ENCODE peak calls at places on chromosomes 1 and 21, in four cellular contexts. H is K562, Y is A549, A is endothelial cell of umbilical vein. Z is an unnamed sample.
A peak's percentile ranks its signal among the peaks of the same experiment; 100 is the strongest.

GRCh38 chr1:172533511-172534116 is 664 bp downstream of the SUCO start:
- DNase-seq in A (peak; percentile 61), Y (peak; percentile 22), H (peak; percentile 64), Z (peak; percentile 62)

GRCh38 chr1:64948905-64949833 is 17.2 kb downstream of the JAK1 start:
- DNase-seq in Y (no peak), A (peak; percentile 66), H (no peak), Z (no peak)

GRCh38 chr1:243623831-243624230 is 226.2 kb downstream of the AKT3 start:
- DNase-seq in H (no peak), Y (no peak), A (peak; percentile 35), Z (no peak)

GRCh38 chr1:115811140-115811828 is 29.6 kb downstream of the NHLH2 start:
- DNase-seq in A (peak; percentile 82), Y (no peak), H (no peak), Z (no peak)

GRCh38 chr21:33021667-33022066 is 4.1 kb upstream of the OLIG2 start:
- DNase-seq in A (no peak), Y (no peak), H (no peak), Z (no peak)

GRCh38 chr1:41158147-41158875 is 83.8 kb downstream of the SCMH1 start:
- DNase-seq in Y (no peak), H (no peak), A (no peak), Z (no peak)

GRCh38 chr1:108925920-108926319 is 37.4 kb downstream of the CLCC1 start:
- DNase-seq in A (no peak), Y (no peak), H (no peak), Z (no peak)

GRCh38 chr1:216902669-216903388 is 179.6 kb upstream of the ESRRG start:
- DNase-seq in A (no peak), H (no peak), Y (no peak), Z (no peak)

GRCh38 chr1:36083635-36084501 is at the start of gene TEKT2:
- DNase-seq in Y (no peak), H (no peak), A (peak; percentile 52), Z (peak; percentile 44)

GRCh38 chr1:183185941-183186490 is at the start of gene LAMC2:
- DNase-seq in Y (peak; percentile 73), H (no peak), A (peak; percentile 46), Z (no peak)

GRCh38 chr21:31442339-31442738 is 98.3 kb upstream of the TIAM1 start:
- DNase-seq in A (no peak), Y (no peak), H (no peak), Z (no peak)

GRCh38 chr1:30600258-30600657 is 123.1 kb downstream of the MATN1 start:
- DNase-seq in A (no peak), H (no peak), Y (no peak), Z (no peak)

GRCh38 chr21:38088916-38089762 is 167.7 kb upstream of the KCNJ15 start:
- DNase-seq in Y (no peak), A (no peak), H (peak; percentile 41), Z (no peak)

GRCh38 chr21:41559658-41560599 is 52.0 kb upstream of the TMPRSS2 start:
- DNase-seq in A (no peak), H (no peak), Y (no peak), Z (no peak)

GRCh38 chr1:62288669-62289068 is 30.6 kb downstream of the KANK4 start:
- DNase-seq in Y (no peak), A (no peak), H (no peak), Z (no peak)

GRCh38 chr1:62295921-62296451 is 23.2 kb downstream of the KANK4 start:
- DNase-seq in A (no peak), H (no peak), Y (no peak), Z (no peak)

GRCh38 chr1:62288224-62288623 is 31.0 kb downstream of the KANK4 start:
- DNase-seq in H (no peak), Y (no peak), A (no peak), Z (no peak)

GRCh38 chr1:62299426-62300200 is 19.6 kb downstream of the KANK4 start:
- DNase-seq in A (no peak), Y (no peak), H (no peak), Z (no peak)

DNA sequence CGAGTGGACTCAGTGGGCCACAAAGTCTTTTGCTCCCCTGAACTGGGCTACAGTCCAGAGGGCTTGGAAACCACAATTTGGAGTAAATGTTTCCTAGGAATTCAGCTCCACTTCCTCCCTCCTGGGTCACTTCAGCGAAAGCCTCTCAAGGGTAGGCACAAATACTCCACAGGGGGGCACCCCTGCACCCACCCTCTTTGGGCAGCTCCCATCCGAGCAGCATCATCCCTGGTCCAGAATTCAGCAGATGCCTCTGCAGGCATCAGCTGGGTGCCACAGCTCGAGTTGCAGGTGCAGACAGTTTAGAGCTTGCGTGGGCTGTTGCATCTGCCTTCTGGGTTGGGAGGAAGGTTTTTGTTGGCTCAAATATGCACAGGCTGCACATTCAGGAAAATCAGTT is 25.0 kb downstream of the KANK4 start:
- DNase-seq in Y (peak; percentile 22), H (peak; percentile 38), A (no peak), Z (peak; percentile 17)
- TF ChIP-seq CTCF in Y (no peak), H (peak; percentile 31), A (no peak), Z (peak; percentile 22)

DNA sequence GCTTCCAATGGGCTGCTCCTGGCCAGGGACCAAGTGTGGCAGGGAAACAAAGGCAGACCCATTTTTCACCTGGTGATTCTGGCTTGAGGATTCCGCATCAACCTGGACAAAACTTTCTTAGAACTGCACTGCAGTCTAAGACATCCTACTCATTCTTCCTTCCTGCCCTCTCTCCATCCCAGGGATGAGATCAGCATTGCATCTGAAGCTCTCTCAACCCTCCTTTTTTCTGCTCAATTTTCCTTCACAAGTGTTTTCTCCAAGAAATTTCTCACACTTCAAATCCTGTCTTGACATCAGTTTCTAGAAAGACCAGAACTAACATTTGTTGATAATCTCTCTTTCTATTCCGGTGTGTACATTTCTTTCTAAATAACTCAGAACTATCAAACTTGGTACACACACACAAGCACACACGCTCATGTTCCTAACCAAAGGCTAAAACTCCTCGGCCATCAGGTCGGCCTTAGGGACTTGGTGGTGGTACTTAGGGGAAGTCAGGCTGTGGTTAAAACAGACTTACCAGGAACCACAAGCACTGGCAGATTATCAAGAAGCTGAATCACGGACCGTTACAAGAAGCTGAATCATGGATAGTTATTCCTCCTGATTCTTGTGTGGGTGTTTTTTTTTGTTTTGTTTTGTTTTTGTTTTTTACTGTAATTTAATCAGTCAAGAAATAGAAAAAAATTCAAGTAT is 21.0 kb upstream of the CXADR start:
- DNase-seq in Y (peak; percentile 56), H (no peak), A (peak; percentile 89), Z (peak; percentile 68)
- TF ChIP-seq MYC in Y (no peak), H (no peak), A (no peak), Z (no peak)

GRCh38 chr1:4346141-4346540 is 308.3 kb upstream of the AJAP1 start:
- DNase-seq in Y (no peak), A (no peak), H (no peak), Z (no peak)

GRCh38 chr1:4353090-4353856 is 301.1 kb upstream of the AJAP1 start:
- DNase-seq in H (no peak), A (no peak), Y (no peak), Z (no peak)

DNA sequence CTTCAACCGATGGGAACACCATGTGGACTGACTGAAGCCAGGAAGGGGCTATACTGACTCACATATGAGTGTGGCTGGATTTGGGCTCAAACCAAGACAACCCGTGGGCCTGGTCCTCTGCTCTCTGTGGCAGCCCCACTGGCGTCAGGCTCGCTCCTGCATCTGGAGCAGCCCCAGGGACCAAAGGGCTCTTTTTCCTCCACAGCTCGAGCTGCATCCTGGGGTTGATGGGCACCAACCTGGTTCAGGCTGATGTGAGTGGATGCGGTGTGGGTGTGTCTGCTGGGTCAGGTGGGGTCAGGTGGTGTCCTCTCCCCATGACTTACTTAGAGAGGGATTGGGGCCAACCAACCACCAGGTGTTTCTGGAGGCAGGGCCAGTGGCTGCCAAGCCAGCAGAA is 303.0 kb upstream of the AJAP1 start:
- DNase-seq in H (no peak), A (no peak), Y (no peak), Z (no peak)
- TF ChIP-seq MAX in H (no peak), A (no peak), Y (no peak), Z (no peak)

GRCh38 chr1:190436615-190437014 is 41.0 kb downstream of the BRINP3 start:
- DNase-seq in Y (peak; percentile 57), H (no peak), A (peak; percentile 42), Z (peak; percentile 26)
- TF ChIP-seq CTCF in Y (peak; percentile 79), H (no peak), A (no peak), Z (no peak)

DNA sequence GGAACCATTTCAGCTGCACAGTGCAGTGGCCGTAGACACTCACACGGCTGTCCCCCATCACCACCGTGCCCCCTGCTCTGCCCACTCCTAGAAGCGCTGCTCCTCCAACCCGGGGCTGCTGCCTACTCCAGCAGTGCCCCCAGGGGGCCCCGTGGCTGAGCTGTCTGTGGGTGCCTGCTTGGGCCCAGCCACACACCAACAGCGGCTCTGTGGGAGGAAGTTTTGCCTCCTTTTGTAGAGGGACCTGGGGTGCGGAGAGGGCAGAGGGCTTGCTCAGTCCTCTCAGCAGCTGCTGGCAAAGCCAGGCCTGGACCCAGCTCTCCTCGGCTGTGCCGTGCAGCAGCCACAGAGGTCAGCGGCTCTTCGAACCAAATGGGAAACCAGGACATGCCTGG is 11.4 kb upstream of the LRRC3 start:
- DNase-seq in A (no peak), Y (no peak), H (no peak), Z (peak; percentile 22)
- TF ChIP-seq MYC in A (no peak), Y (no peak), H (no peak), Z (no peak)

DNA sequence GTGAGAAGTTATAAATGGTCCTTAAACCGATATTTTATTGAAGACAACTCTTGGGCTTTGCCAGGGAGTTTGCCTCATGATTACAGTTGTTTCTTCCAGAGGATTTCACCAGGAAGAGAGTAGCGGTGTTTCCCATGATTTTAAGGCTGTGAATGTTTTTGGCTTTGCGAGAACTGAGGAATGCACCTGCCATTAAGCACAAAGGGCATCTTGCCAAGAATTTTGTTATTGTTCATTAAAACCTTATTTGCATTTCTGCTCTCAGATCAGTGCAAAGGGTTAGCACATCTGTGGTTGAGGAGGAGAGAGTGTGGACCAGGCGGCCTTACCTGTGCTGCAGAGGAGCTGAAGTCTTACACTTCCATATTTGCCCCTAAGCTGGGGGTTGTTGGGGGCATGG is 13.8 kb downstream of the CNIH3 start:
- DNase-seq in A (no peak), H (no peak), Y (no peak), Z (no peak)
- TF ChIP-seq MAX in A (no peak), H (no peak), Y (no peak), Z (no peak)